ENCODE peak calls at places on chromosome 15, in four cellular contexts. Q is endothelial cell of umbilical vein, V is suprapubic skin, M is IMR-90. W is an unnamed sample.
A peak's percentile ranks its signal among the peaks of the same experiment; 100 is the strongest.

GRCh38 chr15:82312611-82313349 is 36.5 kb downstream of the GOLGA6L10 start:
- DNase-seq in M (peak; percentile 37), Q (peak; percentile 69), V (peak; percentile 24), W (no peak)

GRCh38 chr15:89836255-89837133 is 21.8 kb upstream of the ANPEP start:
- DNase-seq in Q (no peak), M (peak; percentile 96), V (no peak), W (peak; percentile 35)

GRCh38 chr15:74631935-74632560 is 16.4 kb downstream of the CLK3 start:
- DNase-seq in V (no peak), M (peak; percentile 45), Q (peak; percentile 51), W (peak; percentile 62)

GRCh38 chr15:34365073-34365825 is 1.7 kb downstream of the LPCAT4 start:
- DNase-seq in Q (no peak), V (no peak), M (no peak), W (no peak)

GRCh38 chr15:73244333-73244732 is 124.4 kb downstream of the HCN4 start:
- DNase-seq in V (no peak), M (no peak), Q (no peak), W (no peak)

GRCh38 chr15:26443321-26443720 is 329.5 kb downstream of the GABRB3 start:
- DNase-seq in Q (no peak), V (no peak), M (no peak), W (no peak)

GRCh38 chr15:65821070-65821469 is 29.0 kb upstream of the DENND4A start:
- DNase-seq in V (no peak), Q (no peak), M (no peak), W (no peak)

GRCh38 chr15:84937144-84937543 is 44.5 kb upstream of the PDE8A start:
- DNase-seq in V (no peak), M (peak; percentile 16), Q (no peak), W (no peak)

GRCh38 chr15:93520206-93520605 is 431.2 kb upstream of the RGMA start:
- DNase-seq in V (no peak), M (no peak), Q (no peak), W (no peak)

GRCh38 chr15:67005294-67005996 is 60.0 kb upstream of the SMAD3 start:
- DNase-seq in V (no peak), Q (peak; percentile 31), M (no peak), W (no peak)

GRCh38 chr15:38651328-38652038 is 86.9 kb upstream of the RASGRP1 start:
- DNase-seq in V (no peak), M (no peak), Q (no peak), W (no peak)

GRCh38 chr15:59258317-59258716 is 51.7 kb downstream of the LDHAL6B start:
- DNase-seq in M (no peak), Q (no peak), V (no peak), W (no peak)

GRCh38 chr15:59256538-59256937 is 49.9 kb downstream of the LDHAL6B start:
- DNase-seq in Q (no peak), M (no peak), V (no peak), W (no peak)

GRCh38 chr15:59252137-59252536 is 45.5 kb downstream of the LDHAL6B start:
- DNase-seq in V (no peak), M (no peak), Q (no peak), W (no peak)

GRCh38 chr15:59259137-59259943 is 52.7 kb downstream of the LDHAL6B start:
- DNase-seq in Q (no peak), V (no peak), M (no peak), W (no peak)

GRCh38 chr15:59255647-59256380 is 49.2 kb downstream of the LDHAL6B start:
- DNase-seq in Q (no peak), M (peak; percentile 5), V (no peak), W (peak; percentile 59)
- TF ChIP-seq POLR2A in Q (no peak), M (no peak), V (no peak), W (no peak)

DNA sequence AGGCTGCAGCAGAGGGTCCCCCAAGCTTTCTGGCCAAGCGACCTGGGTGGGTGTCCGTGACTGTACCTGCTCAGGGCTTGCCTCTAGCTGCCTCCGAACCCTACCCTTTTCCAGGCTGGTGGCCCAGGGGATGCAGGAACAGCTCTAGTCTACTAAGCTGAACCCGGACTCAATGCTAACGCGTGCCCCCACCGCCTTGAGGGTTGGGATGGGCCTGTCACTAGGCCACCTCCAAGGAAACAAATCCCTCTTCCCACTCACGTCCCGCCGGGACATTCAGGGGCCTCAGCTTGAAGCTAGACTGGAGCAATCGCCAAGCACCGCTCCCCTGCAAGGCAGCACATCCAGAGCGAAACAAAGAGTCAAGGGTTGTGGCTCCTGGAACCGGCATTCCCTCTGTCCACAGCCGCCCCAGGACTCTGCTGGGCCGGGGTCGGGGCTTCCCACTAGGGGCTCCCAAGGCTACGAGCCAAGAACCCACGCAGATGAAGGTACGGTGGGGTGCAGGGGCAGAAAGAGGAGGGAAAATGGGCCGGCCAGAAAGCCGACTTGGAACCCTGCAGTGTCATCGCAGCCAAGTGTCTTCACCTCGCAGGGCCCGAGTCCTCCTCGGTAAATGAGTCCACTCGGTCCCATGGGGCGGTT is 2.9 kb downstream of the FBXL22 start:
- DNase-seq in V (no peak), M (no peak), Q (no peak), W (peak; percentile 44)
- H3K27ac ChIP-seq in V (peak overlapping the region; percentile 84), M (peak overlapping the region; percentile 52), Q (no peak overlapping the region), W (peak overlapping the region; percentile 90)

GRCh38 chr15:88802250-88802990 is 816 bp upstream of the ACAN start:
- DNase-seq in Q (no peak), M (no peak), V (no peak), W (no peak)

GRCh38 chr15:88803920-88804247 is 648 bp downstream of the ACAN start:
- DNase-seq in Q (no peak), M (no peak), V (no peak), W (no peak)

GRCh38 chr15:88802991-88803240 is 320 bp upstream of the ACAN start:
- DNase-seq in M (no peak), V (no peak), Q (no peak), W (no peak)

GRCh38 chr15:88804257-88804656 is 1.0 kb downstream of the ACAN start:
- DNase-seq in V (no peak), M (no peak), Q (no peak), W (no peak)

GRCh38 chr15:88803241-88803919 is at the start of gene ACAN:
- DNase-seq in M (no peak), V (no peak), Q (no peak), W (no peak)
- H3K4me3 ChIP-seq in M (peak within 1 kb of the TSS; percentile 25), V (peak within 1 kb of the TSS; percentile 24), Q (no peak within 1 kb of the TSS), W (no peak within 1 kb of the TSS)

GRCh38 chr15:40110866-40111550 is 2.3 kb upstream of the BMF start:
- DNase-seq in V (no peak), M (no peak), Q (no peak), W (no peak)

GRCh38 chr15:40105517-40106202 is 3.0 kb downstream of the BMF start:
- DNase-seq in Q (no peak), M (no peak), V (no peak), W (no peak)

GRCh38 chr15:40108855-40109735 is at the start of gene BMF:
- DNase-seq in M (peak; percentile 99), V (peak; percentile 100), Q (peak; percentile 99), W (peak; percentile 100)

GRCh38 chr15:40106203-40107161 is 2.2 kb downstream of the BMF start:
- DNase-seq in Q (no peak), M (peak; percentile 49), V (peak; percentile 90), W (peak; percentile 91)

GRCh38 chr15:40108061-40108854 is 421 bp downstream of the BMF start:
- DNase-seq in M (peak; percentile 55), Q (peak; percentile 47), V (no peak), W (peak; percentile 75)
- TF ChIP-seq POLR2A in M (peak; percentile 55), Q (no peak), V (no peak), W (no peak)